ENCODE peak calls at places on chromosomes 3 and 15, in eight cellular contexts. One of them, this sample, is unnamed.

GRCh38 chr3:184154909-184155643 is at the start of gene DVL3:
- DNase-seq in GM20000: peak
- DNase-seq in RCC 7860: peak
- DNase-seq in cerebellar cortex: peak
- DNase-seq in HCEC 1CT: peak
- DNase-seq in sciatic nerve: peak
- DNase-seq in fibroblast of pulmonary artery: peak
- DNase-seq in iPS-NIHi11: peak
- DNase-seq in this sample: peak

GRCh38 chr3:73351423-73352071 is 273.2 kb downstream of the PDZRN3 start:
- DNase-seq in fibroblast of pulmonary artery: no peak
- DNase-seq in sciatic nerve: no peak
- DNase-seq in cerebellar cortex: no peak
- DNase-seq in GM20000: no peak
- DNase-seq in RCC 7860: no peak
- DNase-seq in HCEC 1CT: no peak
- DNase-seq in iPS-NIHi11: no peak
- DNase-seq in this sample: no peak

GRCh38 chr15:74783072-74783807 is 1.4 kb downstream of the CSK start:
- DNase-seq in fibroblast of pulmonary artery: peak
- DNase-seq in sciatic nerve: no peak
- DNase-seq in iPS-NIHi11: no peak
- DNase-seq in GM20000: no peak
- DNase-seq in HCEC 1CT: peak
- DNase-seq in cerebellar cortex: no peak
- DNase-seq in RCC 7860: no peak
- DNase-seq in this sample: peak

GRCh38 chr3:38528457-38528856 is 32.3 kb downstream of the EXOG start:
- DNase-seq in cerebellar cortex: no peak
- DNase-seq in HCEC 1CT: no peak
- DNase-seq in fibroblast of pulmonary artery: no peak
- DNase-seq in iPS-NIHi11: no peak
- DNase-seq in GM20000: no peak
- DNase-seq in sciatic nerve: no peak
- DNase-seq in RCC 7860: no peak
- DNase-seq in this sample: no peak

GRCh38 chr3:169818330-169818729 is 5.6 kb upstream of the LRRC34 start:
- DNase-seq in GM20000: no peak
- DNase-seq in HCEC 1CT: peak
- DNase-seq in iPS-NIHi11: no peak
- DNase-seq in fibroblast of pulmonary artery: peak
- DNase-seq in RCC 7860: peak
- DNase-seq in cerebellar cortex: no peak
- DNase-seq in sciatic nerve: no peak
- DNase-seq in this sample: no peak

GRCh38 chr15:27134481-27134880 is 163.5 kb downstream of the GABRG3 start:
- DNase-seq in HCEC 1CT: no peak
- DNase-seq in fibroblast of pulmonary artery: no peak
- DNase-seq in GM20000: no peak
- DNase-seq in RCC 7860: no peak
- DNase-seq in cerebellar cortex: no peak
- DNase-seq in sciatic nerve: no peak
- DNase-seq in iPS-NIHi11: no peak
- DNase-seq in this sample: no peak

GRCh38 chr3:158791259-158791920 is 10.5 kb upstream of the MFSD1 start:
- DNase-seq in HCEC 1CT: peak
- DNase-seq in fibroblast of pulmonary artery: peak
- DNase-seq in cerebellar cortex: peak
- DNase-seq in sciatic nerve: no peak
- DNase-seq in RCC 7860: peak
- DNase-seq in iPS-NIHi11: peak
- DNase-seq in GM20000: peak
- DNase-seq in this sample: peak

GRCh38 chr15:72197045-72197459 is 535 bp downstream of the GRAMD2A start:
- DNase-seq in RCC 7860: no peak
- DNase-seq in sciatic nerve: no peak
- DNase-seq in GM20000: no peak
- DNase-seq in cerebellar cortex: no peak
- DNase-seq in fibroblast of pulmonary artery: no peak
- DNase-seq in HCEC 1CT: no peak
- DNase-seq in iPS-NIHi11: peak
- DNase-seq in this sample: no peak

GRCh38 chr15:85755471-85755870 is 39.3 kb downstream of the KLHL25 start:
- DNase-seq in GM20000: no peak
- DNase-seq in HCEC 1CT: no peak
- DNase-seq in fibroblast of pulmonary artery: no peak
- DNase-seq in RCC 7860: no peak
- DNase-seq in iPS-NIHi11: no peak
- DNase-seq in sciatic nerve: peak
- DNase-seq in cerebellar cortex: no peak
- DNase-seq in this sample: no peak

GRCh38 chr3:134049676-134050075 is 20.0 kb upstream of the SLCO2A1 start:
- DNase-seq in fibroblast of pulmonary artery: no peak
- DNase-seq in cerebellar cortex: no peak
- DNase-seq in GM20000: no peak
- DNase-seq in iPS-NIHi11: no peak
- DNase-seq in sciatic nerve: no peak
- DNase-seq in HCEC 1CT: no peak
- DNase-seq in RCC 7860: no peak
- DNase-seq in this sample: no peak

GRCh38 chr15:69576948-69577351 is 124.3 kb downstream of the RPLP1 start:
- DNase-seq in iPS-NIHi11: no peak
- DNase-seq in HCEC 1CT: no peak
- DNase-seq in RCC 7860: no peak
- DNase-seq in cerebellar cortex: no peak
- DNase-seq in sciatic nerve: no peak
- DNase-seq in GM20000: no peak
- DNase-seq in fibroblast of pulmonary artery: no peak
- DNase-seq in this sample: no peak

GRCh38 chr15:40038267-40038653 is 721 bp downstream of the SRP14 start:
- DNase-seq in cerebellar cortex: no peak
- DNase-seq in fibroblast of pulmonary artery: peak
- DNase-seq in sciatic nerve: no peak
- DNase-seq in RCC 7860: no peak
- DNase-seq in iPS-NIHi11: no peak
- DNase-seq in HCEC 1CT: no peak
- DNase-seq in GM20000: no peak
- DNase-seq in this sample: peak

GRCh38 chr15:60585743-60586708 is 107.1 kb upstream of the ICE2 start:
- DNase-seq in GM20000: peak
- DNase-seq in RCC 7860: peak
- DNase-seq in HCEC 1CT: peak
- DNase-seq in sciatic nerve: peak
- DNase-seq in fibroblast of pulmonary artery: peak
- DNase-seq in iPS-NIHi11: peak
- DNase-seq in cerebellar cortex: peak
- DNase-seq in this sample: peak

GRCh38 chr3:66469220-66469640 is 31.6 kb downstream of the LRIG1 start:
- DNase-seq in fibroblast of pulmonary artery: no peak
- DNase-seq in cerebellar cortex: no peak
- DNase-seq in sciatic nerve: no peak
- DNase-seq in iPS-NIHi11: no peak
- DNase-seq in RCC 7860: no peak
- DNase-seq in GM20000: peak
- DNase-seq in HCEC 1CT: peak
- DNase-seq in this sample: peak

GRCh38 chr3:42493798-42494151 is 8.7 kb upstream of the VIPR1 start:
- DNase-seq in iPS-NIHi11: no peak
- DNase-seq in sciatic nerve: peak
- DNase-seq in fibroblast of pulmonary artery: no peak
- DNase-seq in cerebellar cortex: no peak
- DNase-seq in HCEC 1CT: no peak
- DNase-seq in GM20000: no peak
- DNase-seq in RCC 7860: no peak
- DNase-seq in this sample: no peak

GRCh38 chr15:88604381-88604951 is 16.7 kb upstream of the AEN start:
- DNase-seq in GM20000: no peak
- DNase-seq in cerebellar cortex: peak
- DNase-seq in HCEC 1CT: no peak
- DNase-seq in iPS-NIHi11: no peak
- DNase-seq in fibroblast of pulmonary artery: no peak
- DNase-seq in RCC 7860: no peak
- DNase-seq in sciatic nerve: no peak
- DNase-seq in this sample: no peak

GRCh38 chr15:95868450-95868849 is 462.1 kb upstream of the NR2F2 start:
- DNase-seq in GM20000: no peak
- DNase-seq in sciatic nerve: no peak
- DNase-seq in HCEC 1CT: no peak
- DNase-seq in fibroblast of pulmonary artery: no peak
- DNase-seq in cerebellar cortex: no peak
- DNase-seq in RCC 7860: no peak
- DNase-seq in iPS-NIHi11: no peak
- DNase-seq in this sample: no peak

GRCh38 chr3:105511031-105511430 is 144.3 kb downstream of the ALCAM start:
- DNase-seq in RCC 7860: peak
- DNase-seq in sciatic nerve: no peak
- DNase-seq in cerebellar cortex: no peak
- DNase-seq in GM20000: no peak
- DNase-seq in iPS-NIHi11: no peak
- DNase-seq in HCEC 1CT: no peak
- DNase-seq in fibroblast of pulmonary artery: no peak
- DNase-seq in this sample: no peak

GRCh38 chr3:12782172-12782815 is 14.2 kb upstream of the CAND2 start:
- DNase-seq in RCC 7860: no peak
- DNase-seq in cerebellar cortex: no peak
- DNase-seq in fibroblast of pulmonary artery: peak
- DNase-seq in iPS-NIHi11: peak
- DNase-seq in GM20000: no peak
- DNase-seq in HCEC 1CT: no peak
- DNase-seq in sciatic nerve: no peak
- DNase-seq in this sample: no peak

GRCh38 chr15:98878862-98879261 is 128.7 kb downstream of the PGPEP1L start:
- DNase-seq in iPS-NIHi11: no peak
- DNase-seq in sciatic nerve: no peak
- DNase-seq in cerebellar cortex: no peak
- DNase-seq in HCEC 1CT: no peak
- DNase-seq in RCC 7860: peak
- DNase-seq in GM20000: no peak
- DNase-seq in fibroblast of pulmonary artery: no peak
- DNase-seq in this sample: no peak

GRCh38 chr3:109369510-109369909 is 32.2 kb upstream of the DPPA4 start:
- DNase-seq in RCC 7860: no peak
- DNase-seq in sciatic nerve: no peak
- DNase-seq in HCEC 1CT: no peak
- DNase-seq in GM20000: no peak
- DNase-seq in iPS-NIHi11: peak
- DNase-seq in cerebellar cortex: no peak
- DNase-seq in fibroblast of pulmonary artery: peak
- DNase-seq in this sample: peak

GRCh38 chr3:99471353-99472323 is 166.8 kb upstream of the COL8A1 start:
- DNase-seq in iPS-NIHi11: no peak
- DNase-seq in fibroblast of pulmonary artery: no peak
- DNase-seq in GM20000: no peak
- DNase-seq in sciatic nerve: no peak
- DNase-seq in HCEC 1CT: no peak
- DNase-seq in RCC 7860: no peak
- DNase-seq in cerebellar cortex: no peak
- DNase-seq in this sample: no peak

GRCh38 chr3:150407818-150408231 is 273 bp upstream of the TSC22D2 start:
- DNase-seq in HCEC 1CT: peak
- DNase-seq in cerebellar cortex: no peak
- DNase-seq in RCC 7860: no peak
- DNase-seq in fibroblast of pulmonary artery: no peak
- DNase-seq in sciatic nerve: peak
- DNase-seq in GM20000: no peak
- DNase-seq in iPS-NIHi11: no peak
- DNase-seq in this sample: peak

GRCh38 chr3:149468504-149469212 is 5.8 kb upstream of the TM4SF4 start:
- DNase-seq in sciatic nerve: no peak
- DNase-seq in cerebellar cortex: no peak
- DNase-seq in RCC 7860: no peak
- DNase-seq in fibroblast of pulmonary artery: no peak
- DNase-seq in GM20000: peak
- DNase-seq in iPS-NIHi11: no peak
- DNase-seq in HCEC 1CT: peak
- DNase-seq in this sample: no peak